ENCODE peak calls at places on chromosomes 11 and 22, in six cellular contexts. J is A549, M is upper lobe of right lung, N is sigmoid colon, F is PC-9, T is PC-3. A is an unnamed sample.

GRCh38 chr11:14411818-14412217 is 52.8 kb upstream of the RRAS2 start:
- DNase-seq in N (peak; percentile 74), T (peak; percentile 93), M (no peak), J (no peak), F (no peak), A (no peak)

GRCh38 chr11:1745701-1746320 is 4.6 kb downstream of the IFITM10 start:
- DNase-seq in M (no peak), J (no peak), T (no peak), N (no peak), F (no peak), A (no peak)

GRCh38 chr22:22462813-22463567 is 45.6 kb downstream of the ZNF280B start:
- DNase-seq in M (no peak), J (no peak), N (no peak), F (no peak), T (peak; percentile 30), A (peak; percentile 50)

GRCh38 chr11:122665882-122666281 is 10.4 kb downstream of the UBASH3B start:
- DNase-seq in J (no peak), N (no peak), F (no peak), T (no peak), M (no peak), A (no peak)

GRCh38 chr22:39556970-39557811 is 13.4 kb upstream of the CACNA1I start:
- DNase-seq in N (no peak), J (peak; percentile 38), T (no peak), M (no peak), F (peak; percentile 47), A (no peak)

GRCh38 chr11:208177-208916 is 839 bp downstream of the RIC8A start:
- DNase-seq in T (peak; percentile 76), F (peak; percentile 78), N (peak; percentile 90), J (peak; percentile 73), M (peak; percentile 93), A (peak; percentile 89)

GRCh38 chr11:77047007-77047927 is 13.1 kb downstream of the B3GNT6 start:
- DNase-seq in F (peak; percentile 81), J (peak; percentile 69), T (peak; percentile 99), M (no peak), N (peak; percentile 89), A (peak; percentile 94)

GRCh38 chr11:1218788-1219445 is 3.9 kb upstream of the MUC5B start:
- DNase-seq in F (no peak), N (peak; percentile 47), J (no peak), T (no peak), M (peak; percentile 60), A (no peak)

GRCh38 chr11:16001899-16002426 is 354.4 kb downstream of the SOX6 start:
- DNase-seq in N (no peak), J (peak; percentile 4), F (peak; percentile 37), T (peak; percentile 30), M (peak; percentile 48), A (no peak)

GRCh38 chr22:41984006-41984405 is 14.6 kb upstream of the WBP2NL start:
- DNase-seq in M (no peak), F (no peak), J (no peak), N (no peak), T (no peak), A (no peak)

GRCh38 chr11:111736191-111736590 is 30.0 kb downstream of the PPP2R1B start:
- DNase-seq in N (no peak), J (no peak), T (no peak), M (no peak), F (no peak), A (no peak)

GRCh38 chr22:26527167-26527566 is 14.9 kb upstream of the TFIP11 start:
- DNase-seq in T (no peak), N (no peak), F (no peak), M (no peak), J (no peak), A (no peak)

GRCh38 chr11:86692746-86693145 is 20.3 kb upstream of the ME3 start:
- DNase-seq in T (no peak), F (no peak), J (no peak), M (no peak), N (no peak), A (no peak)

DNA sequence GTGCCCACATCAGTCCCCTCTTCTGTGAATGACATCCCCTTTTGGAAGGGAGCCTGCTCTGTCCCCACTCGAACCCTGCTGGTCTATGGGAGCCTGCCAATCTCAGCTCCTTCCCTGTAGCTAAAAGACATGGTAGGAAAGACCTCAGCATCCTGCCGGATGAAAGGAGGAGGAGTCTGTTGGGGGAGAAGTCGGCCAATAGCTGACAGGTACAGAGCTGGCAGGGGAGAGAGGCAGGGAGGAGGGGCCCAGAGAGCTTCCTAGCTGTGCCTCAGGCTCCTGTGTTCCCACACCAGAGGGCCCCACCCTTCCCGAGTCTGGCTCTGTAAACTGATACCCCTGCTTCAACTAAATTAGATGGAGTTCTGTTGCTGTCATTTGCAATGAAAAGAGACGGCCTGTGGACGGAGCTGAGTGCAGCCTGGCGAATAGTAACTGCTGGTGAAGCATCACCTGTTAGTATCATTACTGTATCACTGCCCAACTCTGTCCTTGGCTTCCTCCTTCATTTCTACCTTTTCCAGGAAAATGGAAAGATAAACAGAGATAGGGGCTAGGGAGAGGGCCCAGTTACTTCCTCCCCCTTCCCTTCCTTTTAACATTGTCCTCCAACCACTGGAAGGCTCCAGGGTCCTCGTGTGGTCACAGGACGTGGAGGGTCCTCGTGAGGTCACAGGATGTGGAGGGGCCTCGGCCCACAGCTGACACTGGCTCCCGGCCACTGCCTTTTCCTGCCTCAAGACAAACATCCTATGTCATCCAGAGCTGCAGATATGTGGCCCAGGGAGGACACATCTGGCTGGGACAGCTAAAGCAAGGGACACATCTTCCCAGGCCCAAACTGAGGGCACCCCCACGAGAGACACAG is 15.1 kb downstream of the FXYD6 start:
- DNase-seq in M (no peak), T (peak; percentile 30), J (no peak), N (peak; percentile 66), F (peak; percentile 20), A (no peak)
- H3K4me1 ChIP-seq in M (peaks cover 29% of the 10 kb centered on the region), T (no peaks in the 10 kb centered on the region), J (no peaks in the 10 kb centered on the region), N (peaks cover 81% of the 10 kb centered on the region), F (no peaks in the 10 kb centered on the region), A (no peaks in the 10 kb centered on the region)

GRCh38 chr11:75219869-75220268 is 20.7 kb upstream of the TPBGL start:
- DNase-seq in N (no peak), J (no peak), F (no peak), M (no peak), T (no peak), A (no peak)
- TF ChIP-seq CTCF in N (no peak), J (no peak), F (no peak), M (no peak), T (no peak), A (no peak)

GRCh38 chr22:47565607-47566006 is 803.2 kb downstream of the TBC1D22A start:
- DNase-seq in M (no peak), N (no peak), F (no peak), J (no peak), T (no peak), A (no peak)
- H3K9me3 ChIP-seq in M (no peaks in the 10 kb centered on the region), N (no peaks in the 10 kb centered on the region), F (peaks cover 2% of the 10 kb centered on the region), J (no peaks in the 10 kb centered on the region), T (no peaks in the 10 kb centered on the region), A (no peaks in the 10 kb centered on the region)

DNA sequence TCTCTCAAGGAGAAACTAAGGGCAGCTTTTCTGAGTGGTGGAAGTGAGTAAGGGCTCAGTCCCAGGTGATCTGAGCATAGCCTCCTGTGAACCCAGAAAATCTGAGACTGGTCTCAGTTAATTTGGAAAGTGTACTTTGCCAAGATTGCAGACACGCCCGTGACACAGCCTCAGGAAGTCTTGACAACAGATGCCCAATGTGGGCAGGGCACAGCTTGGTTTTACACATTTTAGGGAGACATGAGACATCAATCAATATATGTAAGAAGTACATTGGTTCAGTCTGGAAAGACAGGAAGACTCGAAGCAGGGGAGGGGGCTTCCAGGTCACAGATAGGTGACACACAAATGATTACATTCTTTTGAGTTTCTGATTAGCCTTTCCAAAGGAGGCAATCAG is 13.5 kb upstream of the CRY2 start:
- DNase-seq in T (no peak), N (no peak), F (no peak), M (no peak), J (no peak), A (no peak)
- H3K4me1 ChIP-seq in T (no peaks in the 10 kb centered on the region), N (no peaks in the 10 kb centered on the region), F (no peaks in the 10 kb centered on the region), M (no peaks in the 10 kb centered on the region), J (no peaks in the 10 kb centered on the region), A (no peaks in the 10 kb centered on the region)

DNA sequence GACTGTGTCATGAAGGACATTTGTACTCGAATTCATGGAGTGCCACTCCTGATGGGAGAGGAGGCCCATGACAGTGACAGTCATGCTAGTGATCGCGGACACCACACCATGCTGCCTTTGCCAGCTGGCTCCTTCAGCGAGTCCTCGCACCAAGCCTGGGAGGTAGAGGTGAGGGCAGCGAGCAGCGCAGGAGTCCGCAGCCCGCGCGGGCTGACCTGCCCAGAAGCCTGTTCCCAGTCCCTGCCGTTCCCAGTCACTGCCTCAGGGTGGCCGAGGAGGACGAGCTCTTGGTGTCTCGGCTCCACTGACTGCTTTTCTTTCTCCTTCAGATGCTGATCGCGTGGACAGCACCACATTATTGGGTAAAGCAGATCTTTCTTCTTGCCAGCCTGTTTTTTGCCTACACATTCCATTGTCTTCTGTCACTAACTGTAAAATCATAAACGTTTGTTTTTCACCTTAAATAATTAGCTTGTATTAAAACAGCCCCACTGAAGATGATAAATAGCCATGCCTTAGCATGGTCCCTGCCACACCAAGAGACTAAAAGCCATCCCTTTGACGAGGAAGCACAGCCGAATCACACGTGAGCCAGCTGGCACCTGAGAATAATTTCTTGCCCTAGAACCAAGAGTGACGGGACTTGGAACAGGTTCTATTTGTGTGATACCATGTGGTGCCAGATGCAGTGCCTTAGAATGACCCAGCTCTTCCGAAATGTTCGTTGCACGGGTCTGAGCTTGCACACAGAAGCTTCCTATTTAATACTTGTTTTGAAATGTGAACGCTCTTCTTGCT is 25.5 kb downstream of the FAM118A start:
- DNase-seq in F (no peak), M (no peak), T (no peak), N (no peak), J (no peak), A (no peak)
- TF ChIP-seq CTCF in F (no peak), M (no peak), T (no peak), N (no peak), J (no peak), A (no peak)

GRCh38 chr11:114607753-114608459 is 12.3 kb upstream of the NXPE4 start:
- DNase-seq in T (peak; percentile 36), F (no peak), J (no peak), N (no peak), M (no peak), A (no peak)
- H3K9me3 ChIP-seq in T (no peaks in the 10 kb centered on the region), F (no peaks in the 10 kb centered on the region), J (no peaks in the 10 kb centered on the region), N (no peaks in the 10 kb centered on the region), M (no peaks in the 10 kb centered on the region), A (peaks cover 42% of the 10 kb centered on the region)